ENCODE peak calls at places on chromosome 9, in seven cellular contexts. A, K, Y, O, S, V and X are unnamed samples.

GRCh38 chr9:31304576-31304975 is 1079.9 kb upstream of the ACO1 start:
- DNase-seq in S (no peak), Y (no peak), V (no peak), A (no peak), K (no peak), O (no peak), X (no peak)

GRCh38 chr9:136693490-136694162 is 6.4 kb upstream of the AGPAT2 start:
- DNase-seq in O (no peak), V (no peak), A (no peak), Y (no peak), K (no peak), S (no peak), X (no peak)

GRCh38 chr9:123091459-123091858 is 58.0 kb downstream of the GPR21 start:
- DNase-seq in Y (no peak), S (no peak), K (no peak), O (no peak), V (no peak), A (no peak), X (no peak)

GRCh38 chr9:4382722-4383317 is 83.0 kb upstream of the GLIS3 start:
- DNase-seq in A (no peak), O (no peak), V (no peak), S (no peak), Y (no peak), K (no peak), X (no peak)

GRCh38 chr9:90088411-90088810 is 483.6 kb downstream of the GADD45G start:
- DNase-seq in K (no peak), O (no peak), V (no peak), Y (no peak), A (no peak), S (no peak), X (no peak)

GRCh38 chr9:99561435-99562262 is 260.0 kb upstream of the NR4A3 start:
- DNase-seq in K (no peak), S (no peak), V (no peak), Y (no peak), A (no peak), O (no peak), X (no peak)

GRCh38 chr9:109179801-109180523 is 12.9 kb upstream of the FRRS1L start:
- DNase-seq in O (no peak), S (no peak), Y (no peak), K (no peak), V (no peak), A (no peak), X (no peak)

GRCh38 chr9:104301770-104302169 is 202.3 kb upstream of the OR13F1 start:
- DNase-seq in A (no peak), K (no peak), V (no peak), O (no peak), Y (no peak), S (no peak), X (no peak)

GRCh38 chr9:36484124-36484523 is 84.1 kb upstream of the RNF38 start:
- DNase-seq in V (no peak), Y (no peak), O (no peak), K (no peak), A (no peak), S (no peak), X (no peak)